ENCODE peak calls at places on chromosome 20, in five cellular contexts. C, G, L, S and Y are unnamed samples.

GRCh38 chr20:61815176-61815575 is 250.5 kb downstream of the TAF4 start:
- DNase-seq in C (no peak), S (no peak), G (no peak), L (no peak), Y (no peak)

GRCh38 chr20:3235661-3236324 is 3.2 kb downstream of the SLC4A11 start:
- DNase-seq in C (no peak), L (no peak), S (peak), G (peak), Y (no peak)

GRCh38 chr20:14470231-14470894 is 133.0 kb upstream of the FLRT3 start:
- DNase-seq in L (no peak), G (no peak), C (no peak), S (no peak), Y (no peak)

GRCh38 chr20:17647391-17648305 is 34.4 kb downstream of the RRBP1 start:
- DNase-seq in L (no peak), S (no peak), G (no peak), C (peak), Y (no peak)

GRCh38 chr20:24745617-24746350 is 203.3 kb upstream of the CST7 start:
- DNase-seq in S (no peak), L (no peak), G (no peak), C (no peak), Y (no peak)

GRCh38 chr20:52783769-52784168 is 188.4 kb upstream of the TSHZ2 start:
- DNase-seq in G (no peak), S (no peak), L (no peak), C (no peak), Y (no peak)

GRCh38 chr20:4120921-4121321 is 105.6 kb upstream of the RNF24 start:
- DNase-seq in L (no peak), S (no peak), G (no peak), C (no peak), Y (no peak)

GRCh38 chr20:44641305-44641704 is 10.2 kb downstream of the ADA start:
- DNase-seq in G (no peak), L (no peak), C (no peak), S (no peak), Y (no peak)

GRCh38 chr20:17873410-17874270 is 95.0 kb downstream of the SNX5 start:
- DNase-seq in C (peak), L (no peak), G (peak), S (peak), Y (no peak)

GRCh38 chr20:17645010-17645409 is 37.0 kb downstream of the RRBP1 start:
- DNase-seq in C (no peak), S (no peak), L (no peak), G (no peak), Y (no peak)

GRCh38 chr20:51379601-51380341 is 162.7 kb downstream of the NFATC2 start:
- DNase-seq in C (no peak), G (no peak), S (no peak), L (no peak), Y (no peak)

GRCh38 chr20:50332491-50332980 is 141.9 kb downstream of the CEBPB start:
- DNase-seq in G (no peak), L (no peak), C (no peak), S (no peak), Y (no peak)

GRCh38 chr20:2946988-2947961 is 74.0 kb downstream of the PTPRA start:
- DNase-seq in L (no peak), S (peak), G (no peak), C (no peak), Y (peak)

GRCh38 chr20:39910536-39910935 is 778.5 kb downstream of the MAFB start:
- DNase-seq in L (no peak), C (no peak), S (no peak), G (no peak), Y (no peak)

GRCh38 chr20:10447028-10447427 is 11.9 kb downstream of the SLX4IP start:
- DNase-seq in C (no peak), S (peak), L (peak), G (peak), Y (no peak)

GRCh38 chr20:46230811-46231282 is 77.5 kb downstream of the CDH22 start:
- DNase-seq in G (peak), C (no peak), S (peak), L (no peak), Y (no peak)

GRCh38 chr20:34708621-34709043 is 4.5 kb downstream of the TP53INP2 start:
- DNase-seq in G (peak), C (peak), S (peak), L (peak), Y (peak)

GRCh38 chr20:21125072-21125848 is 622 bp upstream of the KIZ start:
- DNase-seq in C (peak), S (peak), L (no peak), G (no peak), Y (no peak)

GRCh38 chr20:64182146-64182865 is 18.1 kb downstream of the MYT1 start:
- DNase-seq in G (no peak), S (no peak), L (no peak), C (no peak), Y (no peak)

GRCh38 chr20:42366626-42367025 is 748.4 kb upstream of the CHD6 start:
- DNase-seq in L (no peak), G (no peak), C (no peak), S (no peak), Y (no peak)

GRCh38 chr20:20052074-20052970 is at the start of the genes CFAP61 and CRNKL1:
- DNase-seq in S (peak), L (peak), C (peak), G (peak), Y (peak)

GRCh38 chr20:50052550-50052949 is 60.4 kb downstream of the UBE2V1 start:
- DNase-seq in L (no peak), S (no peak), G (no peak), C (no peak), Y (no peak)

GRCh38 chr20:35699914-35700624 is 864 bp downstream of the ROMO1 start:
- DNase-seq in G (no peak), S (peak), L (no peak), C (no peak), Y (no peak)

GRCh38 chr20:32474009-32474716 is 111.0 kb downstream of the NOL4L start:
- DNase-seq in C (peak), L (no peak), G (no peak), S (no peak), Y (no peak)

GRCh38 chr20:48294196-48294595 is 508.9 kb upstream of the SULF2 start:
- DNase-seq in L (no peak), G (no peak), C (no peak), S (peak), Y (no peak)
- H3K27ac ChIP-seq in L (no peak), G (no peak), C (peak), S (no peak), Y (no peak)

GRCh38 chr20:36932476-36933426 is 18.8 kb downstream of the SAMHD1 start:
- DNase-seq in L (no peak), C (no peak), G (no peak), S (peak), Y (no peak)

GRCh38 chr20:36926653-36927200 is 24.8 kb downstream of the SAMHD1 start:
- DNase-seq in C (no peak), L (no peak), S (no peak), G (no peak), Y (no peak)

GRCh38 chr20:36929290-36929689 is 22.2 kb downstream of the SAMHD1 start:
- DNase-seq in L (no peak), C (no peak), G (no peak), S (peak), Y (no peak)

GRCh38 chr20:36927704-36928103 is 23.8 kb downstream of the SAMHD1 start:
- DNase-seq in C (no peak), L (no peak), G (no peak), S (no peak), Y (no peak)

GRCh38 chr20:36929691-36930090 is 21.8 kb downstream of the SAMHD1 start:
- DNase-seq in L (no peak), C (no peak), G (no peak), S (no peak), Y (no peak)
- H3K27ac ChIP-seq in L (peak), C (peak), G (no peak), S (no peak), Y (no peak)

GRCh38 chr20:47454298-47455132 is 47.2 kb upstream of the NCOA3 start:
- DNase-seq in S (no peak), C (no peak), G (no peak), L (no peak), Y (no peak)

GRCh38 chr20:47452736-47453161 is 48.9 kb upstream of the NCOA3 start:
- DNase-seq in S (no peak), L (no peak), G (no peak), C (no peak), Y (no peak)

GRCh38 chr20:47451602-47451904 is 50.1 kb upstream of the NCOA3 start:
- DNase-seq in L (no peak), G (no peak), C (no peak), S (no peak), Y (no peak)

GRCh38 chr20:47455133-47456040 is 46.3 kb upstream of the NCOA3 start:
- DNase-seq in G (no peak), L (no peak), S (no peak), C (no peak), Y (no peak)

GRCh38 chr20:47453167-47453782 is 48.4 kb upstream of the NCOA3 start:
- DNase-seq in L (no peak), S (peak), C (no peak), G (peak), Y (no peak)
- H3K27ac ChIP-seq in L (no peak), S (no peak), C (no peak), G (peak), Y (no peak)

GRCh38 chr20:57711311-57711712 is 1.5 kb upstream of the PMEPA1 start:
- DNase-seq in C (no peak), L (no peak), S (no peak), G (no peak), Y (no peak)
- H3K27ac ChIP-seq in C (peak), L (no peak), S (no peak), G (peak), Y (no peak)

GRCh38 chr20:58553841-58554240 is 38.6 kb upstream of the APCDD1L start:
- DNase-seq in G (no peak), C (peak), S (peak), L (no peak), Y (no peak)

GRCh38 chr20:58552366-58552934 is 37.3 kb upstream of the APCDD1L start:
- DNase-seq in C (no peak), L (no peak), S (no peak), G (no peak), Y (no peak)

GRCh38 chr20:58551631-58552030 is 36.4 kb upstream of the APCDD1L start:
- DNase-seq in S (no peak), L (no peak), G (no peak), C (no peak), Y (no peak)

GRCh38 chr20:58554541-58554940 is 39.3 kb upstream of the APCDD1L start:
- DNase-seq in G (no peak), S (no peak), L (no peak), C (no peak), Y (no peak)

DNA sequence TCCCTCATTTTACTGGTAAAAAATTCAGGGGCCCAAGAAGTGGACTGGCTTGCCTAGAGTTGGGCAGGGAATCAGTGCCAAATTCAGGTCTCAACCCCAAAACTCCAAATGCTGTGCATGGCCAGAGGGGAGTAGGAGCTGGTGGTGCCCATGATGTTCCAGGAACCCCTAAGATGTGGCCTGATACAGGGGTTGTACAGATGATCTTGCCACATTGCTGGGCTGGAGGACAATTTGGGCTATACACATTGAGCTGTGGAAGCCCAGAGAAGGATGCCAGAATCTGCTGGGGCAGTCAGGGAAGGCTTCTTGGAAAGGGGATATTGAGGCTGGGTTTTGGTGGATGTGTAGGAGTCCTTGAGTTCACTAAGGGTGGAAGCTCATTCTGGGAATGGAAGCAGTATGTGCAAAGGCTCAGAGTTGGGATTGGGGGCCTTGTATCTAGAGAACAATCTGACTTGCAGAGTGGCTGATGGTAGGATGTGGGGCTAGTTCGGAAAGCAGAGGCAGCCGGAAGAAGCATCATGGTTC is 38.0 kb upstream of the APCDD1L start:
- DNase-seq in L (no peak), G (no peak), S (no peak), C (no peak), Y (no peak)
- H3K27ac ChIP-seq in L (no peak), G (no peak), S (no peak), C (no peak), Y (no peak)

GRCh38 chr20:48695738-48696137 is 132.1 kb downstream of the PREX1 start:
- DNase-seq in C (no peak), S (no peak), G (no peak), L (no peak), Y (no peak)

GRCh38 chr20:48697845-48698491 is 129.8 kb downstream of the PREX1 start:
- DNase-seq in S (peak), L (no peak), G (peak), C (no peak), Y (peak)

GRCh38 chr20:48695255-48695654 is 132.5 kb downstream of the PREX1 start:
- DNase-seq in C (no peak), G (peak), L (no peak), S (no peak), Y (no peak)

GRCh38 chr20:48701702-48702101 is 126.1 kb downstream of the PREX1 start:
- DNase-seq in L (no peak), S (no peak), G (no peak), C (no peak), Y (no peak)

GRCh38 chr20:48698507-48699267 is 129.1 kb downstream of the PREX1 start:
- DNase-seq in S (no peak), L (no peak), C (no peak), G (no peak), Y (no peak)
- H3K27ac ChIP-seq in S (no peak), L (no peak), C (no peak), G (peak), Y (peak)

DNA sequence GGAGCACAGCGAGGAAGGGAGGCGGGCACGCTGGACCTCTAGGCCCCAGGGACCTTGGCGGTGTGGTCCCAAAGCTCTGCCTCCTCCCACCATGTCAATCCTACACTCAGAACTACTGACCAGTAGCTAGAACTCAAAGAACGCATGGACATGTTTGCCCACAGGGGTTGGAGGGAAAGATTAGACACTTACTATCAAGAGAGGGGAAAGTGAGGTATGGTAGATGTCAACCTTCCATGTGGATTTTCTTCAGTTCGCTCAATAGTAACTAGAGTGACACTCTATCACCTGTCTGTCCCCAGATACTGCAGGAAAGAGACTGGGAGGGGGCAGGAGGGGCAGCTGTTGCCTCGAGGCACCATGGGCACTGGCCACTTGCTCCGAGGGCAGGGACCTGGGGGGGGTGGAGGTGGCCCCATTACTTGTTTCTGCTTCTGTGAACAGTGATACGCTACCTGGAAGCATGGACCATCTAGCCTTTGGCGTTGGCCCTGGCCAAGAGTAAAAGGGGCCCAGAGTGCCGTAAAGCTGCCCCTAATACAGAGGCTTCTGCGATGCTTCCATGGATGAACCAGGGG is 912 bp upstream of the DIDO1 start:
- DNase-seq in C (no peak), L (no peak), S (no peak), G (no peak), Y (no peak)
- H3K27ac ChIP-seq in C (peak), L (no peak), S (peak), G (peak), Y (peak)